ENCODE peak calls at places on chromosomes 16 and 17, in seven cellular contexts. R, G, V, O, D, L and K are unnamed samples.

GRCh38 chr16:30494709-30495108 is 22.2 kb downstream of the ITGAL start:
- DNase-seq in G (no peak), L (no peak), D (no peak), V (no peak), O (no peak), R (no peak), K (no peak)

GRCh38 chr17:42750730-42751356 is 6.0 kb upstream of the EZH1 start:
- DNase-seq in V (no peak), D (no peak), R (no peak), L (no peak), G (no peak), O (no peak), K (no peak)

GRCh38 chr16:69404275-69404805 is 18.5 kb upstream of the TERF2 start:
- DNase-seq in R (no peak), V (peak), D (no peak), G (peak), O (no peak), L (no peak), K (no peak)

GRCh38 chr17:59877965-59878364 is 14.8 kb downstream of the TUBD1 start:
- DNase-seq in L (no peak), G (no peak), V (no peak), D (no peak), O (no peak), R (no peak), K (no peak)

GRCh38 chr17:65389426-65389825 is 172.0 kb downstream of the AXIN2 start:
- DNase-seq in O (no peak), D (no peak), V (no peak), G (no peak), L (no peak), R (no peak), K (no peak)

GRCh38 chr17:76540381-76541300 is 797 bp downstream of the PRCD start:
- DNase-seq in R (peak), O (peak), L (peak), V (peak), G (peak), D (peak), K (no peak)

GRCh38 chr17:41663451-41664171 is 25.1 kb upstream of the EIF1 start:
- DNase-seq in D (no peak), L (no peak), O (no peak), R (no peak), V (no peak), G (peak), K (no peak)

GRCh38 chr16:55701442-55702319 is 45.9 kb downstream of the SLC6A2 start:
- DNase-seq in L (peak), D (peak), G (peak), V (peak), O (peak), R (no peak), K (no peak)

GRCh38 chr17:55343114-55343513 is 78.4 kb downstream of the HLF start:
- DNase-seq in L (no peak), G (no peak), V (no peak), R (no peak), D (no peak), O (no peak), K (no peak)

GRCh38 chr16:87657621-87658192 is 55.4 kb downstream of the JPH3 start:
- DNase-seq in R (peak), O (no peak), D (no peak), G (peak), V (no peak), L (no peak), K (no peak)

GRCh38 chr17:28047806-28048205 is 5.3 kb downstream of the NLK start:
- DNase-seq in O (no peak), L (peak), D (no peak), V (no peak), G (no peak), R (no peak), K (no peak)

GRCh38 chr17:77466596-77467223 is 325.9 kb downstream of the SEC14L1 start:
- DNase-seq in D (no peak), V (no peak), G (no peak), O (no peak), L (no peak), R (no peak), K (no peak)

GRCh38 chr17:68019675-68020450 is 15.7 kb upstream of the KPNA2 start:
- DNase-seq in O (peak), D (peak), L (peak), R (peak), G (peak), V (peak), K (peak)

GRCh38 chr16:67979955-67980678 is at the start of gene DPEP3:
- DNase-seq in D (peak), R (no peak), V (no peak), O (no peak), L (no peak), G (no peak), K (no peak)

GRCh38 chr17:77375917-77376651 is 235.3 kb downstream of the SEC14L1 start:
- DNase-seq in D (peak), V (no peak), R (no peak), L (no peak), O (no peak), G (peak), K (no peak)

GRCh38 chr17:69651921-69652320 is 237.4 kb downstream of the MAP2K6 start:
- DNase-seq in D (no peak), G (no peak), L (no peak), R (no peak), O (no peak), V (no peak), K (no peak)

GRCh38 chr17:14672830-14673229 is 371.9 kb downstream of the HS3ST3B1 start:
- DNase-seq in D (no peak), G (peak), O (no peak), R (no peak), V (no peak), L (no peak), K (no peak)

GRCh38 chr17:11917415-11917814 is 79.9 kb downstream of the ZNF18 start:
- DNase-seq in D (no peak), V (no peak), O (no peak), G (no peak), R (no peak), L (no peak), K (no peak)

GRCh38 chr16:27109666-27110523 is 43.2 kb downstream of the C16orf82 start:
- DNase-seq in D (peak), V (peak), L (peak), G (peak), R (peak), O (peak), K (peak)

GRCh38 chr16:53089434-53090270 is 34.9 kb downstream of the CHD9 start:
- DNase-seq in L (no peak), G (no peak), V (no peak), D (no peak), R (no peak), O (peak), K (no peak)

GRCh38 chr17:19304209-19304608 is 58.3 kb downstream of the B9D1 start:
- DNase-seq in L (no peak), R (no peak), V (peak), G (no peak), O (no peak), D (no peak), K (no peak)

GRCh38 chr17:63647065-63647725 is 25.0 kb downstream of the MAP3K3 start:
- DNase-seq in R (no peak), L (no peak), D (no peak), G (peak), O (no peak), V (no peak), K (no peak)

GRCh38 chr16:31710134-31710533 is 163.5 kb upstream of the ZNF267 start:
- DNase-seq in G (no peak), R (no peak), V (no peak), L (no peak), D (no peak), O (no peak), K (no peak)

GRCh38 chr17:9924735-9925191 is 19.7 kb upstream of the RCVRN start:
- DNase-seq in D (peak), G (peak), V (no peak), O (peak), L (peak), R (no peak), K (peak)

GRCh38 chr17:42526031-42526444 is 10.0 kb upstream of the NAGLU start:
- DNase-seq in O (no peak), G (no peak), V (peak), R (no peak), L (no peak), D (no peak), K (no peak)

GRCh38 chr17:42178817-42179216 is 2.1 kb downstream of the KCNH4 start:
- DNase-seq in G (no peak), O (no peak), L (no peak), D (no peak), V (no peak), R (no peak), K (no peak)

GRCh38 chr16:4495766-4496165 is 19.6 kb downstream of the HMOX2 start:
- DNase-seq in O (no peak), R (no peak), V (no peak), L (no peak), D (no peak), G (peak), K (no peak)

GRCh38 chr17:4509402-4509801 is 10.7 kb downstream of the SPNS2 start:
- DNase-seq in O (no peak), L (peak), R (no peak), D (no peak), G (no peak), V (no peak), K (no peak)

GRCh38 chr17:30376621-30377452 is 1.9 kb upstream of the CPD start:
- DNase-seq in R (no peak), V (peak), D (no peak), L (peak), G (no peak), O (no peak), K (peak)

GRCh38 chr17:4634981-4635380 is 6.5 kb downstream of the ALOX15 start:
- DNase-seq in O (no peak), D (no peak), G (no peak), V (no peak), L (no peak), R (no peak), K (no peak)

GRCh38 chr16:11259288-11259621 is 3.3 kb upstream of the SOCS1 start:
- DNase-seq in L (no peak), R (no peak), O (no peak), V (no peak), G (no peak), D (no peak), K (no peak)

GRCh38 chr17:50955160-50955559 is 89.0 kb upstream of the TOB1 start:
- DNase-seq in D (no peak), R (no peak), L (no peak), V (no peak), G (no peak), O (no peak), K (no peak)

GRCh38 chr17:2406903-2407790 is 6.3 kb upstream of the MNT start:
- DNase-seq in V (peak), R (no peak), D (no peak), G (peak), L (no peak), O (no peak), K (no peak)

GRCh38 chr17:66633322-66633965 is 201.5 kb upstream of the CACNG5 start:
- DNase-seq in V (no peak), D (no peak), G (no peak), L (no peak), O (no peak), R (no peak), K (no peak)

GRCh38 chr16:87043273-87044030 is 273.7 kb downstream of the C16orf95 start:
- DNase-seq in L (no peak), R (no peak), D (no peak), G (no peak), V (peak), O (no peak), K (no peak)

GRCh38 chr17:47709594-47709993 is 15.6 kb downstream of the TBKBP1 start:
- DNase-seq in O (no peak), R (no peak), D (no peak), L (no peak), G (no peak), V (no peak), K (no peak)

GRCh38 chr17:69059458-69060205 is 1.1 kb downstream of the ABCA9 start:
- DNase-seq in R (no peak), O (no peak), G (no peak), D (no peak), L (no peak), V (no peak), K (no peak)

GRCh38 chr17:42285346-42286050 is 2.8 kb upstream of the STAT5A start:
- DNase-seq in R (no peak), O (no peak), V (peak), L (no peak), D (no peak), G (no peak), K (no peak)

GRCh38 chr17:82662711-82663261 is 14.5 kb upstream of the WDR45B start:
- DNase-seq in V (no peak), R (no peak), L (no peak), O (no peak), D (no peak), G (no peak), K (no peak)

GRCh38 chr17:57490890-57491289 is 234.6 kb downstream of the MSI2 start:
- DNase-seq in D (no peak), L (no peak), V (no peak), O (no peak), R (no peak), G (no peak), K (no peak)
- H3K9ac ChIP-seq in D (no peak), L (peak), V (no peak), O (no peak), R (no peak), G (no peak), K (no peak)

GRCh38 chr16:85899444-85899843 is 482 bp downstream of the IRF8 start:
- DNase-seq in D (no peak), R (no peak), L (no peak), O (no peak), V (no peak), G (no peak), K (no peak)
- H3K4me3 ChIP-seq in D (no peak), R (peak), L (no peak), O (no peak), V (peak), G (no peak), K (no peak)

GRCh38 chr17:58706351-58707140 is 14.1 kb downstream of the RAD51C start:
- DNase-seq in O (no peak), L (no peak), D (no peak), R (no peak), G (no peak), V (no peak), K (no peak)

GRCh38 chr17:58702045-58702476 is 9.7 kb downstream of the RAD51C start:
- DNase-seq in D (no peak), O (no peak), V (no peak), G (no peak), L (no peak), R (no peak), K (no peak)

GRCh38 chr17:58703887-58704286 is 11.5 kb downstream of the RAD51C start:
- DNase-seq in O (no peak), V (no peak), G (no peak), L (no peak), R (no peak), D (no peak), K (no peak)

GRCh38 chr17:58702708-58703107 is 10.3 kb downstream of the RAD51C start:
- DNase-seq in O (no peak), V (no peak), L (no peak), R (no peak), G (no peak), D (no peak), K (no peak)

GRCh38 chr17:58703137-58703846 is 10.9 kb downstream of the RAD51C start:
- DNase-seq in V (no peak), G (peak), R (no peak), O (no peak), D (no peak), L (no peak), K (no peak)
- H3K9ac ChIP-seq in V (no peak), G (no peak), R (no peak), O (no peak), D (no peak), L (no peak), K (no peak)

GRCh38 chr17:44121997-44122824 is 1.2 kb downstream of the HDAC5 start:
- DNase-seq in R (no peak), V (no peak), O (no peak), G (no peak), L (no peak), D (no peak), K (no peak)

GRCh38 chr17:44121206-44121605 is 2.2 kb downstream of the HDAC5 start:
- DNase-seq in V (peak), D (peak), O (no peak), G (no peak), L (no peak), R (no peak), K (no peak)

GRCh38 chr17:44119062-44119461 is 4.4 kb downstream of the HDAC5 start:
- DNase-seq in L (no peak), O (no peak), R (no peak), G (no peak), V (no peak), D (no peak), K (no peak)

GRCh38 chr17:44118427-44119050 is 4.9 kb downstream of the HDAC5 start:
- DNase-seq in V (peak), O (no peak), R (no peak), L (no peak), D (no peak), G (no peak), K (no peak)

GRCh38 chr17:44119798-44120197 is 3.6 kb downstream of the HDAC5 start:
- DNase-seq in L (no peak), O (no peak), D (no peak), G (no peak), R (no peak), V (no peak), K (no peak)
- H3K4me3 ChIP-seq in L (no peak), O (no peak), D (no peak), G (no peak), R (no peak), V (no peak), K (no peak)

DNA sequence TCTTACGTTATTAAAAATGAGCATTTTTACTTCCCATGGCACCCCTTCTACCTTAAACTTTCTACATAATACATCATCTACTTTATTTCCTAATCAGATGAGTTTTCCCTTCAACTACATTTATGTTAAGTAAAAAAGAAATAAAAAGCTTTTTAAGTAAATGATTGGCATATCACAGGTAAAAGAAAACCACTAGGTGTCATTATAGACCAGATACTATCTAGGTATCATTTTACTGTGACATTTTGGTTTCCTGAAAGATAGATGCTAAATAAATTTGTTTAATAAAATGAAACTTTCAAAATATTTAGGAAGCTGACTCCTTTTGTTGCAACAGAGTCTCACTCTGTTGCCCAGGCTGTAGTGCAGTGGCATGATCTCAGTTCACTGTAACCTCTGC is 3.8 kb upstream of the CMTM1 start:
- DNase-seq in L (no peak), R (no peak), V (no peak), D (no peak), G (no peak), O (no peak), K (no peak)
- H3K9ac ChIP-seq in L (no peak), R (no peak), V (no peak), D (no peak), G (no peak), O (no peak), K (no peak)

DNA sequence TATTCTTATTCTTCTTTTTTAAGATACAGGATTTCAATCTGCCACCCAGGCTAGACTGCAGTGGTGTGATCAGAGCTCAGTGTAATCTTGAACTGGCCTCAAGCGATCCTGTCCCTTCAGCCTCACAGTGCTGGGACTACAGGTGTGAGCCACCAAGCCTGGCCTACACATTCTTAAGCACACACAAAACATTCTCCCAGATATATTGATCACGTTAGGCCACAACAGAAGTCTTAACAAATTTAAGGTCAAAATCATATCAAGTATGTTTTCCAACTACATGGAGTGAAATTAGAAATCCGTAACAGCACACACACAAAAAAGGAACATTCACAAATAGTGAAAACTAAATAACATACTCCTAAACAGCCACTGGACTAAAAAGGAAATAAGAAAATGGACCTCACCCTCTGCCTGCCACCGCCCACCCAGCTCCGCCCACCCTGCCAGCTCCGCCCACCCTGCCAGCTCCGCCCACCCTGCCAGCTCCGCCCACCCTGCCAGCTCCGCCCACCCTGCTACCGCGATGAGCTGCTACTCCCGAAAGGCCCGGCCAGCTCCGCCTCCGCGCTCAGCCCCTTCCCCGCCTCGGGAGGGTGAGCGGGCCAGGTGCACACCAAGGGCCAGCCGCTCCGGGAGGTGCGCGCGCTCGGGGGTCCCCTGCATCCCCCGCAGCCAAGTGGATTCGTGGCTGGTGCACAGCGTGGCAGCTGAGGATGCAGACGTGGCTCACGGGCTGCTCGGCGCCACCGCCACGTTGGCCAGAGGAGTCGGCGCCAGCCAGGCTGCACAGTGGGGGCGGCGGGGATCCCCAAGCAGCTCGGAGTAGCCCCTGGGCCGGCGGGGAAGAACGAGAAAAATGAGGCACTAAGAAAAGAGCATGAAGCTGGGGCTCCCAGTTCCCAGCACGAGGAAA is 41.2 kb downstream of the C16orf87 start:
- DNase-seq in R (peak), D (peak), G (peak), O (peak), V (peak), L (peak), K (no peak)
- H3K4me3 ChIP-seq in R (peak), D (peak), G (peak), O (peak), V (peak), L (no peak), K (peak)

DNA sequence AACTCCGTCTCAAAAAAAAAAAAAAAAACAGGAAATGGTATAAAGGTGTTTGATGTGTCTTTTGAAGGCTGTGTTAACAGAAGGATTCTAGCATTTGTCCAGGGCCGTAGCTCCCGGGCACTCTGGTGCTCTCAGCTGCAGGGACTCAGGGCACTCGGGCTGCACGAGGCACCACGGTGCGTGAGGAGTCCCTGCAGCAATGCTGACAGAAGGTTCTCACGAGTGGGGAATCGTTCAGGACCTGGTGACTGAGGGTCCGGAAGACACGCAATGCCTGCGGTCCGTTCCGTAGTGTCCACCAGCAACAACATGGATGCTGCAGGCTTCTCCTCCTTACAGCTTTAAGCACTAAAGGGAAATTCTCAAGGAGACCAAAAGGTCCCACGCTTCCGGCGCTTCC is 12.6 kb upstream of the FAAP100 start:
- DNase-seq in R (no peak), L (no peak), O (no peak), V (no peak), G (no peak), D (no peak), K (no peak)
- H3K9ac ChIP-seq in R (no peak), L (no peak), O (no peak), V (no peak), G (no peak), D (no peak), K (no peak)